ENCODE peak calls at places on chromosome 20, in four cellular contexts. L, J, T and G are unnamed samples.

GRCh38 chr20:57904706-57905105 is 194.9 kb upstream of the PMEPA1 start:
- DNase-seq in L (no peak), J (no peak), T (no peak), G (no peak)

GRCh38 chr20:56624786-56625681 is 4.1 kb upstream of the TFAP2C start:
- DNase-seq in L (no peak), J (no peak), T (no peak), G (no peak)

GRCh38 chr20:33862709-33863403 is 51.7 kb downstream of the CHMP4B start:
- DNase-seq in L (no peak), J (peak; percentile 85), T (no peak), G (peak; percentile 54)

GRCh38 chr20:11993886-11994466 is 76.3 kb downstream of the BTBD3 start:
- DNase-seq in L (no peak), J (no peak), T (no peak), G (peak; percentile 20)

GRCh38 chr20:38629979-38630378 is 28.4 kb downstream of the ARHGAP40 start:
- DNase-seq in L (no peak), J (no peak), T (no peak), G (no peak)

GRCh38 chr20:53940883-53941546 is 129.4 kb downstream of the BCAS1 start:
- DNase-seq in L (peak; percentile 77), J (no peak), T (no peak), G (no peak)

GRCh38 chr20:15799871-15800270 is 773.4 kb downstream of the KIF16B start:
- DNase-seq in L (no peak), J (no peak), T (no peak), G (no peak)

GRCh38 chr20:37273988-37274387 is 12.4 kb upstream of the GHRH start:
- DNase-seq in L (no peak), J (no peak), T (no peak), G (no peak)

GRCh38 chr20:47799116-47799715 is 13.9 kb upstream of the SULF2 start:
- DNase-seq in L (no peak), J (no peak), T (no peak), G (no peak)

GRCh38 chr20:3248993-3249347 is 10.0 kb upstream of the SLC4A11 start:
- DNase-seq in L (no peak), J (no peak), T (no peak), G (no peak)

GRCh38 chr20:61912665-61913422 is 152.8 kb downstream of the TAF4 start:
- DNase-seq in L (no peak), J (no peak), T (no peak), G (no peak)

GRCh38 chr20:52497731-52498130 is 306.2 kb upstream of the ZFP64 start:
- DNase-seq in L (no peak), J (no peak), T (no peak), G (no peak)

GRCh38 chr20:44609511-44610312 is 27.3 kb downstream of the PKIG start:
- DNase-seq in L (peak; percentile 50), J (peak; percentile 95), T (peak; percentile 58), G (peak; percentile 75)

GRCh38 chr20:9409352-9409751 is 105.0 kb upstream of the LAMP5 start:
- DNase-seq in L (no peak), J (no peak), T (no peak), G (no peak)

GRCh38 chr20:23923891-23924435 is 44.4 kb upstream of the CST5 start:
- DNase-seq in L (no peak), J (no peak), T (no peak), G (no peak)

GRCh38 chr20:623704-624103 is 13.6 kb upstream of the TCF15 start:
- DNase-seq in L (no peak), J (no peak), T (no peak), G (no peak)

GRCh38 chr20:59810376-59811187 is 122.9 kb downstream of the SYCP2 start:
- DNase-seq in L (no peak), J (no peak), T (no peak), G (no peak)

GRCh38 chr20:18263723-18264122 is 24.6 kb upstream of the ZNF133 start:
- DNase-seq in L (peak; percentile 71), J (peak; percentile 51), T (no peak), G (no peak)

GRCh38 chr20:62073323-62073722 is 7.6 kb upstream of the TAF4 start:
- DNase-seq in L (no peak), J (no peak), T (no peak), G (no peak)

GRCh38 chr20:43569282-43569681 is 10.5 kb downstream of the SGK2 start:
- DNase-seq in L (no peak), J (no peak), T (no peak), G (no peak)